ENCODE peak calls at places on chromosomes 7 and 10, in five cellular contexts. A, S, G, L and V are unnamed samples.

GRCh38 chr7:156017431-156017830 is 205.2 kb upstream of the SHH start:
- DNase-seq in G (no peak), S (no peak), L (no peak), A (no peak), V (no peak)

GRCh38 chr7:85204496-85204895 is 17.6 kb upstream of the SEMA3D start:
- DNase-seq in A (no peak), G (no peak), S (no peak), L (no peak), V (no peak)

GRCh38 chr10:133422821-133423771 is 1.3 kb downstream of the SPRN start:
- DNase-seq in S (no peak), A (no peak), G (no peak), L (no peak), V (no peak)

GRCh38 chr7:25069900-25070443 is 55.1 kb downstream of the CYCS start:
- DNase-seq in S (no peak), L (peak; percentile 64), A (peak; percentile 78), G (peak; percentile 39), V (no peak)

GRCh38 chr10:129605986-129606518 is 139.0 kb downstream of the MGMT start:
- DNase-seq in S (no peak), G (no peak), A (no peak), L (no peak), V (peak; percentile 72)

GRCh38 chr7:28112883-28113540 is 67.6 kb downstream of the JAZF1 start:
- DNase-seq in S (no peak), G (no peak), L (peak; percentile 4), A (no peak), V (no peak)

GRCh38 chr7:76383089-76383944 is 24.5 kb upstream of the YWHAG start:
- DNase-seq in S (no peak), A (peak; percentile 93), L (peak; percentile 64), G (peak; percentile 47), V (no peak)

GRCh38 chr10:96618648-96619047 is 31.8 kb upstream of the TM9SF3 start:
- DNase-seq in L (no peak), A (no peak), S (no peak), G (no peak), V (no peak)

GRCh38 chr7:66099551-66100407 is 14.9 kb upstream of the CRCP start:
- DNase-seq in A (peak; percentile 94), S (peak; percentile 51), G (peak; percentile 43), L (no peak), V (no peak)

GRCh38 chr7:55129409-55130078 is 110.7 kb downstream of the EGFR start:
- DNase-seq in S (no peak), A (no peak), G (no peak), L (no peak), V (no peak)

GRCh38 chr10:77673515-77674140 is 36.0 kb upstream of the KCNMA1 start:
- DNase-seq in S (no peak), A (no peak), L (no peak), G (no peak), V (no peak)

GRCh38 chr10:103584216-103585010 is 90.9 kb downstream of the NEURL1 start:
- DNase-seq in S (no peak), A (no peak), G (peak; percentile 43), L (no peak), V (no peak)

GRCh38 chr10:73819025-73819424 is 7.6 kb upstream of the NDST2 start:
- DNase-seq in S (no peak), L (no peak), G (no peak), A (no peak), V (no peak)

GRCh38 chr10:104262055-104262454 is 6.9 kb upstream of the GSTO2 start:
- DNase-seq in A (no peak), S (no peak), G (no peak), L (no peak), V (no peak)

GRCh38 chr7:888081-889024 is 12.0 kb downstream of the GET4 start:
- DNase-seq in S (no peak), G (no peak), A (no peak), L (no peak), V (no peak)

GRCh38 chr10:61477469-61477868 is 24.3 kb upstream of the TMEM26 start:
- DNase-seq in L (no peak), G (no peak), A (no peak), S (no peak), V (no peak)

GRCh38 chr7:9645756-9646155 is 1212.3 kb downstream of the NXPH1 start:
- DNase-seq in L (no peak), S (no peak), G (no peak), A (no peak), V (no peak)

GRCh38 chr10:116888380-116889055 is 39.2 kb downstream of the ENO4 start:
- DNase-seq in A (no peak), L (peak; percentile 4), G (peak; percentile 27), S (peak; percentile 39), V (no peak)

GRCh38 chr10:86354761-86355540 is 11.6 kb downstream of the GRID1 start:
- DNase-seq in G (no peak), L (no peak), A (no peak), S (no peak), V (no peak)

GRCh38 chr10:95394161-95394880 is 103.5 kb upstream of the PDLIM1 start:
- DNase-seq in G (no peak), S (no peak), A (peak; percentile 73), L (peak; percentile 20), V (peak; percentile 55)

GRCh38 chr10:123472606-123473005 is 193.5 kb upstream of the GPR26 start:
- DNase-seq in L (no peak), G (peak; percentile 36), S (no peak), A (no peak), V (no peak)

GRCh38 chr7:64463636-64464375 is 99.1 kb downstream of the ZNF680 start:
- DNase-seq in S (no peak), A (peak; percentile 70), G (no peak), L (no peak), V (no peak)

GRCh38 chr10:11517150-11517549 is 94.3 kb downstream of the USP6NL start:
- DNase-seq in L (no peak), S (no peak), G (no peak), A (no peak), V (peak; percentile 68)

GRCh38 chr7:33854951-33855350 is 50.4 kb upstream of the BMPER start:
- DNase-seq in G (no peak), L (no peak), A (no peak), S (no peak), V (no peak)

GRCh38 chr7:157520249-157520648 is 183.4 kb downstream of the DNAJB6 start:
- DNase-seq in S (no peak), G (peak; percentile 2), A (no peak), L (no peak), V (peak; percentile 23)

GRCh38 chr10:96858038-96858705 is 26.1 kb downstream of the LCOR start:
- DNase-seq in G (no peak), L (no peak), A (no peak), S (no peak), V (no peak)

GRCh38 chr7:2403718-2404648 is 572 bp downstream of the CHST12 start:
- DNase-seq in A (peak; percentile 59), S (no peak), L (no peak), G (peak; percentile 58), V (no peak)

GRCh38 chr7:79301419-79301818 is 152.0 kb downstream of the MAGI2 start:
- DNase-seq in L (peak; percentile 10), S (no peak), G (no peak), A (no peak), V (no peak)

GRCh38 chr7:79293655-79294142 is 159.8 kb downstream of the MAGI2 start:
- DNase-seq in L (peak; percentile 86), G (no peak), S (no peak), A (no peak), V (no peak)

GRCh38 chr7:79292834-79293233 is 160.6 kb downstream of the MAGI2 start:
- DNase-seq in L (no peak), S (no peak), G (no peak), A (no peak), V (no peak)

GRCh38 chr7:79298145-79298760 is 155.2 kb downstream of the MAGI2 start:
- DNase-seq in G (no peak), S (no peak), L (peak; percentile 25), A (peak; percentile 21), V (no peak)

DNA sequence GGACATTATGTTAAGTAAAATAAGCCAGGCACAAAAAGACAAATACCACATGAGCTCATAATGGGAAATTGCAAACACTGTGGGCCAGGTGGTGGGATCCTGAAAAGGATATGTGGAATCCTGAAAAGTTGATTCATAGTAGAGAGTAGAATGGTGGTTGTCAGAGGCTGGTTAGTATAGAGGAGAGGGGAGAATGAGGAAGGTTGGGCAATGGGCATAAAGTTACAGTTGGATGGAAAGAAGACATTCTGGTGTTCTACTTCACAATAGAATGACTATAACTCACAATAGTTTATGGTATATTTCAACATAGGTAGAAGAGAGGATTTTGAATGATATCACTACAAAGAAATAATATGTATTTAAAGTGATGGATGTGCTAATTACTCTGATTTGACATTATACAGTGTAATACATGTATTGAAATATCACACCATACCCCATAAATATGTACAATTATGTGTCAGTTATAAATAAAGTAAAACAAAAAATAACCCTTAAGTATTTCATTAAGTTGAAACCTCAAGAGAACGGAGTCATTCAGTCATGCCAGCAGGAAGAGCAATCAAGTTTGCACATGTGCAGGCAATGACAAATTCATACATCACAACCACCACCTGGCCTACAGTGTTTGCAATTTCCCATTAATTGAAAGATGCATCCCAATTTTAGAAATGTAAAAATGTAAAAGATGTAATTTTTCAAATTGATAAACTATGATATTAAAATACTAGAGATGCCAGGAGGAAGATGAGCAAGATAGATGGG is 156.7 kb downstream of the MAGI2 start:
- DNase-seq in S (no peak), L (no peak), G (no peak), A (no peak), V (no peak)
- TF ChIP-seq SP1 in S (no peak), L (no peak), G (no peak), A (no peak), V (no peak)

GRCh38 chr7:19988860-19989259 is 215.4 kb upstream of the TMEM196 start:
- DNase-seq in G (no peak), S (no peak), A (no peak), L (no peak), V (no peak)

GRCh38 chr7:19984231-19984632 is 210.8 kb upstream of the TMEM196 start:
- DNase-seq in G (peak; percentile 50), S (no peak), A (peak; percentile 1), L (no peak), V (no peak)

GRCh38 chr7:19982841-19983835 is 209.7 kb upstream of the TMEM196 start:
- DNase-seq in A (peak; percentile 36), L (peak; percentile 6), G (peak; percentile 74), S (no peak), V (peak; percentile 38)
- TF ChIP-seq CREB1 in A (no peak), L (no peak), G (no peak), S (no peak), V (no peak)

GRCh38 chr7:150695654-150696053 is 10.1 kb downstream of the GIMAP2 start:
- DNase-seq in L (no peak), G (no peak), A (no peak), S (no peak), V (no peak)
- TF ChIP-seq SP1 in L (no peak), G (no peak), A (no peak), S (no peak), V (no peak)

GRCh38 chr7:139526578-139527544 is 3.4 kb downstream of the CLEC2L start:
- DNase-seq in A (no peak), G (no peak), L (no peak), S (no peak), V (no peak)
- TF ChIP-seq CREB1 in A (no peak), G (no peak), L (no peak), S (no peak), V (no peak)

GRCh38 chr7:31107106-31108090 is 55.3 kb downstream of the ADCYAP1R1 start:
- DNase-seq in L (no peak), A (no peak), G (no peak), S (no peak), V (no peak)
- TF ChIP-seq SP1 in L (no peak), A (no peak), G (no peak), S (no peak), V (no peak)

GRCh38 chr10:6239213-6239991 is 36.7 kb downstream of the PFKFB3 start:
- DNase-seq in S (no peak), L (peak; percentile 65), A (peak; percentile 90), G (no peak), V (peak; percentile 12)
- TF ChIP-seq CREB1 in S (no peak), L (no peak), A (no peak), G (no peak), V (no peak)